ENCODE peak calls at places on chromosomes 16 and 17, in six cellular contexts. L, X, A, W, N and S are unnamed samples.

GRCh38 chr17:49269356-49269755 is 38.8 kb upstream of the PHOSPHO1 start:
- DNase-seq in X (no peak), L (no peak), A (no peak), N (no peak), W (no peak), S (no peak)

GRCh38 chr17:9837551-9838471 is 12.1 kb downstream of the GLP2R start:
- DNase-seq in A (no peak), W (no peak), X (no peak), N (peak), L (no peak), S (peak)

GRCh38 chr16:9112166-9112843 is 20.9 kb downstream of the HAPSTR1 start:
- DNase-seq in L (no peak), N (no peak), A (peak), X (no peak), W (no peak), S (no peak)

GRCh38 chr17:40091691-40092397 is 8.5 kb downstream of the NR1D1 start:
- DNase-seq in W (no peak), N (no peak), L (no peak), X (no peak), A (no peak), S (no peak)

GRCh38 chr16:86893513-86893912 is 315.2 kb downstream of the FOXL1 start:
- DNase-seq in W (no peak), L (no peak), X (no peak), A (no peak), N (no peak), S (no peak)

GRCh38 chr17:80374039-80374731 is 40.8 kb upstream of the ENDOV start:
- DNase-seq in A (no peak), L (no peak), W (no peak), X (no peak), N (peak), S (no peak)

GRCh38 chr17:42543190-42544079 is 7.4 kb downstream of the NAGLU start:
- DNase-seq in X (no peak), N (no peak), L (no peak), W (no peak), A (no peak), S (no peak)

GRCh38 chr16:22088642-22089041 is 3.7 kb upstream of the VWA3A start:
- DNase-seq in L (no peak), A (no peak), W (no peak), N (no peak), X (no peak), S (no peak)

GRCh38 chr16:16033208-16033717 is 83.8 kb downstream of the ABCC1 start:
- DNase-seq in L (no peak), X (no peak), N (no peak), W (no peak), A (no peak), S (no peak)

GRCh38 chr16:8550728-8551387 is 39.5 kb downstream of the TMEM114 start:
- DNase-seq in X (no peak), A (peak), W (no peak), N (no peak), L (no peak), S (no peak)

GRCh38 chr17:73160980-73161630 is 3.7 kb upstream of the SSTR2 start:
- DNase-seq in N (no peak), A (no peak), L (no peak), W (no peak), X (no peak), S (no peak)

GRCh38 chr17:32445497-32445896 is 1.2 kb downstream of the PSMD11 start:
- DNase-seq in X (no peak), W (no peak), N (no peak), A (no peak), L (no peak), S (no peak)

GRCh38 chr16:85653226-85653917 is 35.4 kb downstream of the GINS2 start:
- DNase-seq in A (no peak), W (no peak), X (no peak), N (no peak), L (no peak), S (no peak)

GRCh38 chr17:63819585-63820537 is 7.4 kb upstream of the PSMC5 start:
- DNase-seq in L (no peak), X (no peak), W (no peak), N (no peak), A (no peak), S (no peak)

GRCh38 chr17:29150191-29150590 is 30.0 kb downstream of the MYO18A start:
- DNase-seq in A (no peak), W (peak), X (no peak), L (no peak), N (no peak), S (no peak)
- TF ChIP-seq POLR2AphosphoS5 in A (no peak), W (peak), X (no peak), L (no peak), N (no peak), S (no peak)

GRCh38 chr17:44362056-44362355 is 1.6 kb downstream of the FAM171A2 start:
- DNase-seq in W (no peak), N (no peak), L (no peak), A (no peak), X (no peak), S (no peak)

GRCh38 chr17:44362964-44363612 is 565 bp downstream of the FAM171A2 start:
- DNase-seq in W (no peak), X (no peak), L (peak), A (no peak), N (no peak), S (no peak)

GRCh38 chr17:44362479-44362963 is 1.1 kb downstream of the FAM171A2 start:
- DNase-seq in N (no peak), A (no peak), X (no peak), W (no peak), L (no peak), S (no peak)

GRCh38 chr17:44361292-44362055 is 2.2 kb downstream of the FAM171A2 start:
- DNase-seq in A (no peak), N (no peak), W (no peak), X (no peak), L (no peak), S (no peak)

GRCh38 chr17:44363613-44364159 is at the start of gene FAM171A2:
- DNase-seq in N (no peak), A (no peak), L (peak), X (no peak), W (no peak), S (peak)
- TF ChIP-seq POLR2A in N (no peak), A (no peak), L (peak), X (peak), W (no peak), S (no peak)

GRCh38 chr17:48031966-48032365 is 5.6 kb downstream of the COPZ2 start:
- DNase-seq in A (no peak), W (no peak), X (no peak), N (no peak), L (no peak), S (no peak)

GRCh38 chr17:48038687-48039086 is 1.1 kb upstream of the COPZ2 start:
- DNase-seq in X (no peak), W (no peak), L (no peak), N (no peak), A (no peak), S (no peak)

GRCh38 chr17:48036693-48037035 is 933 bp downstream of the COPZ2 start:
- DNase-seq in W (no peak), L (no peak), A (no peak), N (no peak), X (no peak), S (no peak)

GRCh38 chr17:48037924-48038323 is 327 bp upstream of the COPZ2 start:
- DNase-seq in L (no peak), A (no peak), N (no peak), W (no peak), X (no peak), S (no peak)

GRCh38 chr17:48037036-48037881 is at the start of gene COPZ2:
- DNase-seq in L (peak), X (no peak), N (peak), W (peak), A (peak), S (peak)
- TF ChIP-seq POLR2AphosphoS5 in L (no peak), X (no peak), N (peak), W (peak), A (no peak), S (no peak)

DNA sequence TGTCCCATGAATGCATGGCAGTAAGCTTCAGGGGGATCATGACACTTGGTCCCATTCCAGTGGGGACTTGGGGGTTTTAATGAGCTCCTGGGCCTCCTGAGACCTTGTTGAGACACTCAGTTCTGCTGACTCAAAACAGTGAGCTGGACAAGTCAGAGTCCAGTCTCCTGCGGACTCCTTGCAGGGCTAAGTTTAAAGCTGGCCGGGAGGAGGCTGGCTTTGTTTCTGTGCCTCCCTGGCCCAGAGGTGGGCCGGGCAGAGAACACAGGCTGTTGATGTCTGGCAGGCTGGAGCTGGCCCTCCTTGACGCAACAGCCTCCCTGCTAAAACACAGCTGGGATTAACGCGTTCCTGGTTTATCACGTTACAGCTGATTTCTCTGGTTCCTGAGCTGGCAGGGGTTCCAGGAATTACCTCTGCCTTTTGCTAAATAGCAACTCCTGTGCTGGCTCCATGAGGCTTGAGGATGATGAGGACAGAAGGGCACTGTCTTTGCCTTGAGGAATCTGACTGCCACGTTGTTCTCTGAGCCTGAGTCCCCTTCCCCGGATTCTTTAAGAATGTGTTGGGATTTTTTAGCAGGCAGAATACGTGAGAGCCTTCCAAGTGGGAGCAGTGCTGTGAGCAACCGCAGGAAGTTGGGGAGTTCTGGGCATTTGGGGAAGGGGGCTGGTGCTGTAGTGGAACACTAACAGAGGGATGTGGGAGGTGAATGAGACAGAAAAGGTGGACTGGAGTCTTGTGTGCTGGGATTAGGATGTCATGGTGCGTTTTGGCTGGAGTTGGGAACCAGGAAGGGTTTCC is 2.0 kb downstream of the GPT2 start:
- DNase-seq in X (no peak), A (no peak), W (peak), L (no peak), N (no peak), S (no peak)
- TF ChIP-seq POLR2A in X (no peak), A (peak), W (peak), L (no peak), N (no peak), S (no peak)